ENCODE peak calls at places on chromosomes 5 and 9, in four cellular contexts. A, K, W and O are unnamed samples.

GRCh38 chr5:35876922-35877321 is 20.2 kb downstream of the IL7R start:
- DNase-seq in A (no peak), K (peak), W (no peak), O (peak)

GRCh38 chr5:88518131-88519016 is 249.7 kb upstream of the TMEM161B start:
- DNase-seq in A (no peak), K (no peak), W (no peak), O (no peak)

GRCh38 chr5:61289669-61290363 is 42.2 kb upstream of the ZSWIM6 start:
- DNase-seq in A (no peak), K (no peak), W (no peak), O (no peak)

GRCh38 chr5:160230686-160231527 is 1.6 kb downstream of the FABP6 start:
- DNase-seq in A (no peak), K (peak), W (no peak), O (peak)

GRCh38 chr5:55004728-55005127 is 19.3 kb upstream of the GZMK start:
- DNase-seq in A (no peak), K (peak), W (no peak), O (peak)

GRCh38 chr9:26870292-26870691 is 22.3 kb downstream of the CAAP1 start:
- DNase-seq in A (no peak), K (peak), W (no peak), O (peak)

GRCh38 chr5:9445989-9446388 is 99.9 kb downstream of the SEMA5A start:
- DNase-seq in A (no peak), K (peak), W (peak), O (no peak)

GRCh38 chr5:68288756-68289134 is 73.2 kb downstream of the PIK3R1 start:
- DNase-seq in A (no peak), K (no peak), W (no peak), O (no peak)

GRCh38 chr5:153552886-153553285 is 62.4 kb downstream of the GRIA1 start:
- DNase-seq in A (no peak), K (no peak), W (no peak), O (no peak)

GRCh38 chr5:177983763-177984564 is 12.1 kb downstream of the PROP1 start:
- DNase-seq in A (no peak), K (no peak), W (no peak), O (no peak)
- H3K4me3 ChIP-seq in A (no peak), K (no peak), W (no peak), O (no peak)

GRCh38 chr5:176491901-176492300 is 43.7 kb downstream of the FAF2 start:
- DNase-seq in A (no peak), K (no peak), W (no peak), O (no peak)

GRCh38 chr5:176490291-176490690 is 42.1 kb downstream of the FAF2 start:
- DNase-seq in A (no peak), K (no peak), W (no peak), O (no peak)

GRCh38 chr5:176492431-176492830 is 44.2 kb downstream of the FAF2 start:
- DNase-seq in A (no peak), K (peak), W (no peak), O (peak)

GRCh38 chr5:176489077-176489476 is 40.9 kb downstream of the FAF2 start:
- DNase-seq in A (no peak), K (no peak), W (no peak), O (no peak)

GRCh38 chr5:176491056-176491646 is 43.0 kb downstream of the FAF2 start:
- DNase-seq in A (no peak), K (no peak), W (peak), O (no peak)
- H3K4me2 ChIP-seq in A (no peak), K (no peak), W (no peak), O (no peak)

GRCh38 chr5:138033275-138033808 is 463 bp upstream of the FAM13B start:
- DNase-seq in A (peak), K (peak), W (no peak), O (peak)

GRCh38 chr5:138032572-138033274 is at the start of gene FAM13B:
- DNase-seq in A (peak), K (peak), W (peak), O (peak)

GRCh38 chr5:138029944-138030343 is 2.9 kb downstream of the FAM13B start:
- DNase-seq in A (no peak), K (no peak), W (no peak), O (no peak)

GRCh38 chr5:138033916-138034315 is 1.0 kb upstream of the FAM13B start:
- DNase-seq in A (no peak), K (peak), W (peak), O (peak)

DNA sequence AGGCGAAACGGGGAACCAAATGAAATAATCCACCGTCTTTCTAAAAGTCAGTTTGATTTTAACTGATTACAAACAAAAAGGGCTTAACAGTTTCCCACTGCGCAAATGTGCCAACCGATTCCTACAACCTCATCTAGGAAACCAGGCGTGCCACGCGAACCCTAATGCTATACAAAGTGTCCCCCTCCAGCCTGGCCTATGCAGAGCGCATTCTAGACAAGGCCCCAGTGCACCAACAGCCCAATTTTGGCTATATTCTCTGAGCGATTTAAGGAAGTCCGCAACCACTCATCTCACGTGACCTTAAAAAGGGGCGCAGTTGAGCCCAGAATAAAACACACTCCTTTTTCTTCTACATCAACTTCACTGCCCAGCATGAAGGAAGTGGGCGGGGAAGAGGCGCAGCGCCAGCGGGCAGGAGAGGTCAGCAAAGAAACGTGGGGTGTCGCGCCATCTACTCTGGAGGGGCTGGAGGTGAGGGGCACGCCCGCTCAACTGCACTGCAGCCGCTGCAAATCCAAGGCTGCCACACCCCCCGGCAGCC is 779 bp downstream of the FAM13B start:
- DNase-seq in A (no peak), K (peak), W (peak), O (peak)
- H2AFZ ChIP-seq in A (peak), K (peak), W (peak), O (peak)

DNA sequence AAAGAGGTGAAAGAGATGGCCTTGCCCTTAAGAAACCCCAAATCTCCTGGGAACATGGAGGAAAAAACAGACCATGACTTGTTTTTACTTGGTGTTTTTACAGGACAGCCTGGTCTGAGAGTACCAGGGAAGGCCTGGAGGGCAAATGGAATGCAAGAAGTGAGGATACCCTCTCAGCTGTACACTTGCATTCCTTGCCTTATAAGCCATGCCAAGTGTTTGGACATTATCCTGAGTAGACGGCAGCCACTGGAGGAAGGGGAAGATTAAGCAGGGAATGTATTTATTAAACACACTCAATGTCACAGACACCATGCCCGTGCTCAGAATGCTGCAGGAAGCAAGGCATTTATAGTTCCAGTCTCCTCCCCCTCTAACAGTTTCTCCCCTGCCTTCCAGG is 581.4 kb downstream of the CDK5RAP2 start:
- DNase-seq in A (no peak), K (no peak), W (no peak), O (no peak)
- H3K4me3 ChIP-seq in A (no peak), K (no peak), W (no peak), O (no peak)

DNA sequence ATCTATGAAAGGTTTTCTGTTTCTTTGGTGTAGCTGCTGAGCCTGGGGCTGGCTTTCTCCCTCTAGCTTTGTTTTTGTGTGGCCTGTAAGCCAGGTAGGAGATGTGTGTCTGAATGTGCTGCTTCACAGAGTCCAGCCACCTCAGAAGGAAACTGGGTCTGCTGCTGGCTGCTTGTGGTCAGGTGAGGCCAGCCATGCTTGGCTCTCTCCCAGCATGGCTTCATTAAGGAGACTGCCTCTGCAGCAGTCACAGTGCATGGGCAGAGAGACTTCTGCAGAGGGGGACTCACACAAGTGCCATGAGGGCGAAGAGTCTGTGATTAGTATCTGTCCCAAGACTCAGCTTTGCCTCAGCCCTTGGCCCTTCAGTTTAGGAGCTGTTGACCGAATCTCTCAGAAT is 50.6 kb downstream of the MAN2A1 start:
- DNase-seq in A (peak), K (peak), W (no peak), O (peak)
- H3K4me2 ChIP-seq in A (peak), K (peak), W (no peak), O (peak)

GRCh38 chr5:39579750-39580149 is 155.0 kb upstream of the DAB2 start:
- DNase-seq in A (no peak), K (no peak), W (no peak), O (no peak)
- H2AFZ ChIP-seq in A (no peak), K (no peak), W (no peak), O (no peak)